ENCODE peak calls at places on chromosomes 13 and 19, in ten cellular contexts. V is AG08395; E is uterus; T is activated naive CD4-positive, alpha-beta T cell; Y is AG10803; W is Peyer's patch; D is Kasumi-1; G is NCI-H1092; N is left lung; U is NCI-H2081. X is an unnamed sample.

GRCh38 chr13:40895715-40896184 is 106.3 kb downstream of the SLC25A15 start:
- DNase-seq in V (no peak), E (no peak), T (no peak), Y (no peak), W (no peak), D (no peak), G (no peak), N (no peak), U (peak), X (no peak)

GRCh38 chr19:44661205-44661604 is 10.1 kb upstream of the CEACAM19 start:
- DNase-seq in V (no peak), E (no peak), T (no peak), Y (no peak), W (no peak), D (no peak), G (no peak), N (no peak), U (no peak), X (no peak)

GRCh38 chr13:35781661-35782060 is 305.2 kb upstream of the MAB21L1 start:
- DNase-seq in V (no peak), E (no peak), T (no peak), Y (no peak), W (no peak), D (no peak), G (no peak), N (no peak), U (no peak), X (no peak)

GRCh38 chr13:110387451-110388140 is 80.5 kb downstream of the COL4A2 start:
- DNase-seq in V (no peak), E (peak), T (no peak), Y (no peak), W (no peak), D (peak), G (no peak), N (no peak), U (no peak), X (no peak)

GRCh38 chr19:13024126-13024957 is 29.1 kb downstream of the NFIX start:
- DNase-seq in V (no peak), E (no peak), T (no peak), Y (peak), W (no peak), D (no peak), G (peak), N (no peak), U (peak), X (no peak)

GRCh38 chr19:18284710-18285430 is 3.4 kb upstream of the JUND start:
- DNase-seq in V (no peak), E (no peak), T (no peak), Y (no peak), W (no peak), D (no peak), G (no peak), N (no peak), U (no peak), X (no peak)

GRCh38 chr19:50803633-50804419 is 13.6 kb downstream of the ACP4 start:
- DNase-seq in V (no peak), E (no peak), T (no peak), Y (no peak), W (no peak), D (no peak), G (no peak), N (no peak), U (peak), X (no peak)

GRCh38 chr19:12155324-12155723 is 1.2 kb downstream of the ZNF625 start:
- DNase-seq in V (no peak), E (no peak), T (no peak), Y (no peak), W (no peak), D (no peak), G (no peak), N (no peak), U (no peak), X (no peak)

GRCh38 chr19:4633140-4633967 is 6.0 kb upstream of the TNFAIP8L1 start:
- DNase-seq in V (peak), E (no peak), T (no peak), Y (peak), W (no peak), D (peak), G (peak), N (peak), U (peak), X (peak)

GRCh38 chr13:33249066-33249465 is 36.5 kb downstream of the STARD13 start:
- DNase-seq in V (no peak), E (no peak), T (no peak), Y (peak), W (no peak), D (no peak), G (no peak), N (no peak), U (no peak), X (no peak)

GRCh38 chr19:33174186-33174585 is 19.9 kb upstream of the LRP3 start:
- DNase-seq in V (no peak), E (no peak), T (no peak), Y (no peak), W (no peak), D (no peak), G (no peak), N (no peak), U (no peak), X (no peak)

GRCh38 chr19:10379880-10380310 is 477 bp downstream of the TYK2 start:
- DNase-seq in V (no peak), E (no peak), T (no peak), Y (no peak), W (peak), D (no peak), G (no peak), N (no peak), U (no peak), X (no peak)

GRCh38 chr19:54473071-54473941 is at the start of gene CDC42EP5:
- DNase-seq in V (peak), E (peak), T (no peak), Y (peak), W (no peak), D (no peak), G (no peak), N (peak), U (no peak), X (no peak)

GRCh38 chr19:7326105-7326877 is 22.4 kb upstream of the ARHGEF18 start:
- DNase-seq in V (no peak), E (no peak), T (no peak), Y (peak), W (no peak), D (peak), G (no peak), N (no peak), U (no peak), X (no peak)

GRCh38 chr13:20428666-20429644 is 96.7 kb downstream of the CRYL1 start:
- DNase-seq in V (no peak), E (no peak), T (no peak), Y (peak), W (no peak), D (no peak), G (no peak), N (no peak), U (no peak), X (no peak)

GRCh38 chr13:47216176-47216822 is 319.4 kb upstream of the HTR2A start:
- DNase-seq in V (peak), E (no peak), T (no peak), Y (peak), W (no peak), D (no peak), G (no peak), N (no peak), U (peak), X (no peak)

GRCh38 chr13:93226623-93227279 is at the start of gene GPC6:
- DNase-seq in V (peak), E (no peak), T (no peak), Y (peak), W (no peak), D (no peak), G (peak), N (no peak), U (peak), X (peak)

GRCh38 chr13:31824705-31825512 is 85.6 kb downstream of the RXFP2 start:
- DNase-seq in V (peak), E (no peak), T (no peak), Y (peak), W (no peak), D (no peak), G (no peak), N (no peak), U (peak), X (no peak)

GRCh38 chr13:60397693-60398437 is 845 bp downstream of the TDRD3 start:
- DNase-seq in V (peak), E (peak), T (peak), Y (peak), W (peak), D (peak), G (peak), N (peak), U (peak), X (peak)

GRCh38 chr13:36872621-36873020 is 47.4 kb downstream of the SMAD9 start:
- DNase-seq in V (no peak), E (no peak), T (no peak), Y (no peak), W (no peak), D (no peak), G (no peak), N (no peak), U (peak), X (no peak)

GRCh38 chr19:10078329-10078728 is 7.8 kb upstream of the SHFL start:
- DNase-seq in V (no peak), E (no peak), T (no peak), Y (no peak), W (no peak), D (no peak), G (no peak), N (no peak), U (no peak), X (no peak)

GRCh38 chr19:53660584-53660983 is 28.8 kb downstream of the DPRX start:
- DNase-seq in V (no peak), E (no peak), T (no peak), Y (no peak), W (no peak), D (no peak), G (no peak), N (no peak), U (no peak), X (no peak)

GRCh38 chr19:16899566-16900075 is 10.8 kb downstream of the F2RL3 start:
- DNase-seq in V (peak), E (no peak), T (no peak), Y (peak), W (peak), D (peak), G (no peak), N (no peak), U (no peak), X (no peak)

GRCh38 chr13:95552539-95553270 is at the start of gene CLDN10:
- DNase-seq in V (no peak), E (no peak), T (no peak), Y (no peak), W (no peak), D (no peak), G (peak), N (no peak), U (no peak), X (no peak)

GRCh38 chr13:57624565-57625435 is 6.7 kb upstream of the PCDH17 start:
- DNase-seq in V (peak), E (no peak), T (no peak), Y (peak), W (no peak), D (peak), G (peak), N (no peak), U (peak), X (no peak)

GRCh38 chr19:33678796-33679195 is 57.0 kb downstream of the CHST8 start:
- DNase-seq in V (no peak), E (no peak), T (no peak), Y (no peak), W (no peak), D (no peak), G (peak), N (no peak), U (peak), X (no peak)